ENCODE peak calls at places on chromosomes 6 and 20, in nine cellular contexts. U is psoas muscle; J is activated B cell treated with CpG ODN at 0.5 μM for 24 hours; P is ovary; V is CD4-positive, alpha-beta T cell; G is B cell; K is Peyer's patch; R is bronchial epithelial cell; T is pancreas. B is an unnamed sample.

GRCh38 chr6:37913210-37913609 is 93.7 kb downstream of the ZFAND3 start:
- DNase-seq in G (no peak), P (no peak), J (no peak), T (no peak), R (peak), K (no peak), V (no peak), U (no peak), B (no peak)

GRCh38 chr20:39660251-39660650 is 698.1 kb downstream of the DHX35 start:
- DNase-seq in V (no peak), G (no peak), P (no peak), K (no peak), R (peak), T (no peak), U (no peak), J (no peak), B (no peak)

GRCh38 chr6:17491416-17492142 is 98.2 kb downstream of the CAP2 start:
- DNase-seq in T (no peak), V (no peak), G (no peak), K (no peak), U (peak), P (no peak), J (no peak), R (no peak), B (no peak)

GRCh38 chr6:4017847-4018193 is 61.1 kb downstream of the FAM217A start:
- DNase-seq in R (peak), J (no peak), G (peak), K (no peak), V (no peak), P (no peak), T (no peak), U (no peak), B (peak)

GRCh38 chr6:49142422-49143151 is 320.5 kb downstream of the MMUT start:
- DNase-seq in P (no peak), G (no peak), K (no peak), T (no peak), V (no peak), R (no peak), U (no peak), J (no peak), B (no peak)

GRCh38 chr20:56439784-56440291 is 27.8 kb downstream of the CASS4 start:
- DNase-seq in R (no peak), P (peak), V (no peak), J (no peak), K (no peak), G (no peak), T (no peak), U (no peak), B (no peak)

GRCh38 chr20:42442728-42443127 is 747.0 kb downstream of the PTPRT start:
- DNase-seq in U (peak), G (no peak), V (no peak), R (no peak), P (no peak), K (no peak), T (no peak), J (no peak), B (no peak)

GRCh38 chr20:62805711-62806382 is 1.2 kb downstream of the OGFR start:
- DNase-seq in P (peak), G (no peak), R (no peak), V (no peak), J (no peak), K (no peak), T (no peak), U (peak), B (no peak)

GRCh38 chr6:111803384-111803783 is 69.9 kb downstream of the FYN start:
- DNase-seq in P (no peak), G (no peak), R (no peak), V (no peak), T (no peak), J (no peak), K (no peak), U (no peak), B (no peak)

GRCh38 chr20:61795669-61796630 is 269.7 kb downstream of the TAF4 start:
- DNase-seq in T (no peak), J (no peak), U (peak), V (no peak), R (no peak), P (no peak), K (no peak), G (no peak), B (no peak)

GRCh38 chr6:166586424-166587156 is at the start of gene RAMACL:
- DNase-seq in P (no peak), V (no peak), K (peak), G (peak), T (no peak), J (no peak), U (no peak), R (peak), B (peak)

GRCh38 chr6:128275030-128275429 is 245.4 kb downstream of the PTPRK start:
- DNase-seq in G (no peak), V (no peak), T (no peak), U (no peak), R (peak), P (no peak), J (no peak), K (no peak), B (no peak)

GRCh38 chr6:55841341-55841740 is 34.0 kb downstream of the BMP5 start:
- DNase-seq in P (no peak), V (no peak), R (peak), G (no peak), J (no peak), U (no peak), K (no peak), T (no peak), B (no peak)

GRCh38 chr6:118281291-118281690 is 266.8 kb upstream of the PLN start:
- DNase-seq in P (no peak), K (no peak), T (no peak), U (no peak), V (no peak), G (no peak), R (no peak), J (no peak), B (no peak)

GRCh38 chr20:46894971-46895905 is 595 bp downstream of the EYA2 start:
- DNase-seq in G (no peak), T (no peak), U (no peak), R (peak), P (no peak), J (no peak), V (no peak), K (no peak), B (no peak)

GRCh38 chr6:118787746-118788419 is 106.1 kb upstream of the ASF1A start:
- DNase-seq in T (no peak), U (no peak), R (no peak), G (no peak), P (no peak), V (no peak), K (no peak), J (no peak), B (no peak)

GRCh38 chr20:40191573-40191972 is 497.5 kb downstream of the MAFB start:
- DNase-seq in P (no peak), T (no peak), G (no peak), K (no peak), J (no peak), V (no peak), R (no peak), U (no peak), B (no peak)

GRCh38 chr20:36092424-36093024 is 62.0 kb upstream of the EPB41L1 start:
- DNase-seq in R (no peak), T (peak), V (no peak), U (peak), P (peak), J (peak), K (no peak), G (peak), B (peak)

DNA sequence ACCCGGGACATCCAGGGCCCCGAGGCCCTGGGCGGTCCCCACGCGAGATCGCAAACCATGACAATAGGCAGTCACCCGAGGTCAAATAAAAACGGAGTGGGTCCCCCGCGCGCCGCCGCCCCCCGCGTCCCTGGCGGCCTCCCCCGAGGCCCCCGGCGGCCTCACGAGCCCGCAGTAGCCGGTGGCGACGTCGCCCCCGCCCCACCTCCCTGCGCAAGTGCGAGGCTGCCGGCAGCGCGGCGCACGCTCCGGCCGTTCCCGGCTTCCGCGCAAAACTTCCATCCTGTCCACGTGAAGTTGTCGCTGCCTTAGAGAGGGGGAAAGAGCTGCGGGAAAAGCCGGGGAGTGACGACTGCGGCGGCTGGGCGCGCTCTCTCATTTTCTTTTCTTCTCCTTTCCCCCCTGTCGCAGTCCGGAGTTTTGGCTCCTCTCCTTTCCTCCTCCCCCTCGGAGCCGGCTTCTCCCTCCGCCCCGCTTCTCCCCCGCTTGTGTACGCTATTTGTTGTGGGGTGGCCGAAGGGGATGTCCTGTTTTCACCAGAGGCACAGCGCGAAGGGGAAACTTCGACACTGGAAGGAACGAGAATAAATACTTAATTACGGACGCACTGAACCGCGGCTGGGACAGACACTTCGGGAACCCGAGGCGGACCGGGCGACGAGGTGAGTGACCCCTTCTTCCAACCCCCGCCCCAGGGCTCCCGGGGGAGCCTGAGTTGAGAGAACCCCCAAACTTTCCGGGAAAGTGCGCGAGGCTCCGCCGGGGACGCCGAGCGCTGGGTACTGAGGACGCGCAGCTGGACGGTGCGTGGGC is at the start of gene EYA4:
- DNase-seq in T (no peak), U (peak), G (no peak), K (no peak), V (no peak), R (peak), P (peak), J (no peak), B (peak)
- TF ChIP-seq CTCF in T (no peak), U (no peak), G (no peak), K (no peak), V (no peak), R (peak), P (no peak), J (no peak), B (no peak)

DNA sequence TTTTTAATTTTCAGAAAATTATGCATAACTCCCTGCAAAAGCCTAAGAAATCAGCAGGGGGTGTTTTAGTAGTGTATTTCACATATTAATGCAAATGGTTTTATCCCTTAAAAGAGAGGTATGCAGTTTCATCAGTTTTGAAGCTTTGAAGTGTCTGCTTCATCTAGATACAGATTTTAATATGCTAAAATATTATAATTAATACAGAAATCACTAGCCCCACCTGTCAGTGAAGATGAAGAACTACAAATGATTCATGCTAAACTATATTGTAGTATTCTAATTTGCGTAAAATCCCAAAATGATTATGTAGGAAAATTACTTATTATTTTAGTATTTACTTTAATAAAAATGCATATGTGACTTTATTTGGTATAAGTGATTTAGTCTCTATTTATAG is 2.9 kb upstream of the TFB1M start:
- DNase-seq in V (no peak), R (no peak), J (no peak), U (no peak), P (no peak), T (no peak), G (no peak), K (no peak), B (no peak)
- TF ChIP-seq CTCF in V (no peak), R (no peak), J (no peak), U (peak), P (no peak), T (no peak), G (peak), K (peak), B (no peak)

GRCh38 chr20:51028616-51029263 is 5.8 kb upstream of the KCNG1 start:
- DNase-seq in U (no peak), P (no peak), G (no peak), R (no peak), T (no peak), V (no peak), K (no peak), J (no peak), B (no peak)
- TF ChIP-seq CTCF in U (no peak), P (no peak), G (no peak), R (no peak), T (no peak), V (no peak), K (no peak), J (no peak), B (no peak)

GRCh38 chr6:11013671-11014070 is 30.4 kb downstream of the ELOVL2 start:
- DNase-seq in P (no peak), V (no peak), J (no peak), U (no peak), K (no peak), T (no peak), R (no peak), G (no peak), B (no peak)
- TF ChIP-seq CTCF in P (no peak), V (no peak), J (no peak), U (no peak), K (no peak), T (no peak), R (no peak), G (no peak), B (no peak)

DNA sequence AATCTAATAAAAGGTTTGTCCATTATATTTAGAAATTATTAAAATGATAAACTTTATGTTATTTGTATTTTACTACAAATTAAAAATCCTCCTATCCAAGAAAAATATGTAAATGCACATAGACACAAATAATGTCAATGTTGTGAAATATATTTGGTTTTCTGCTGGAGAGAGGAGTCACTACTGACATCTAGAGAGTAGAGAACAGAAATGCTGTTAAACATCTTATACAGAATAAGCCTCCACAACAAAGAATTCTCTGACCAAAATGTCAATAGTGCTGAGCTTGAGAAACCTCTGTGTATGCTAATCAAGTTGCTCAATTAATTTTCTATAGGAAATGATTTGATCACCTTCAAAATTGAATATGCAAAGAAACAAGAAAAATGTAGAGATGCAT is 12.4 kb downstream of the HTR1B start:
- DNase-seq in U (no peak), V (no peak), P (no peak), T (no peak), G (no peak), J (no peak), K (no peak), R (peak), B (no peak)
- TF ChIP-seq CTCF in U (peak), V (no peak), P (no peak), T (no peak), G (no peak), J (no peak), K (no peak), R (no peak), B (no peak)